ENCODE peak calls at places on chromosome 13, in eight cellular contexts. One of them, this sample, is unnamed. For H3K4me1 and H3K9me3, the result is how much of the 10 kb centered on the place peaks cover.

GRCh38 chr13:34926513-34926912 is 15.6 kb upstream of the NBEA start:
- DNase-seq in effector memory CD4-positive, alpha-beta T cell: no peak
- DNase-seq in cardiac muscle cell: peak
- DNase-seq in right atrium auricular region: no peak
- DNase-seq in K562: no peak
- DNase-seq in heart left ventricle: no peak
- DNase-seq in right lobe of liver: no peak
- DNase-seq in MM.1S: no peak
- DNase-seq in this sample: no peak

GRCh38 chr13:72727417-72728289 is at the start of the genes BORA and MZT1:
- DNase-seq in right lobe of liver: peak
- DNase-seq in heart left ventricle: peak
- DNase-seq in MM.1S: peak
- DNase-seq in effector memory CD4-positive, alpha-beta T cell: peak
- DNase-seq in right atrium auricular region: peak
- DNase-seq in K562: peak
- DNase-seq in cardiac muscle cell: peak
- DNase-seq in this sample: peak

GRCh38 chr13:32051156-32051555 is 19.6 kb downstream of the FRY start:
- DNase-seq in MM.1S: no peak
- DNase-seq in right atrium auricular region: no peak
- DNase-seq in cardiac muscle cell: no peak
- DNase-seq in heart left ventricle: no peak
- DNase-seq in right lobe of liver: no peak
- DNase-seq in K562: no peak
- DNase-seq in effector memory CD4-positive, alpha-beta T cell: no peak
- DNase-seq in this sample: no peak

GRCh38 chr13:33789757-33790156 is 28.2 kb upstream of the RFC3 start:
- DNase-seq in effector memory CD4-positive, alpha-beta T cell: no peak
- DNase-seq in heart left ventricle: no peak
- DNase-seq in right atrium auricular region: no peak
- DNase-seq in MM.1S: no peak
- DNase-seq in cardiac muscle cell: no peak
- DNase-seq in K562: no peak
- DNase-seq in right lobe of liver: no peak
- DNase-seq in this sample: no peak

GRCh38 chr13:50871405-50871804 is 27.9 kb upstream of the DLEU7 start:
- DNase-seq in right atrium auricular region: no peak
- DNase-seq in MM.1S: no peak
- DNase-seq in cardiac muscle cell: no peak
- DNase-seq in heart left ventricle: no peak
- DNase-seq in K562: no peak
- DNase-seq in effector memory CD4-positive, alpha-beta T cell: no peak
- DNase-seq in right lobe of liver: no peak
- DNase-seq in this sample: no peak

GRCh38 chr13:31264146-31264545 is 64.4 kb downstream of the B3GLCT start:
- DNase-seq in right atrium auricular region: no peak
- DNase-seq in heart left ventricle: no peak
- DNase-seq in K562: no peak
- DNase-seq in effector memory CD4-positive, alpha-beta T cell: no peak
- DNase-seq in MM.1S: no peak
- DNase-seq in right lobe of liver: no peak
- DNase-seq in cardiac muscle cell: no peak
- DNase-seq in this sample: no peak

GRCh38 chr13:49429061-49429460 is 14.8 kb downstream of the CAB39L start:
- DNase-seq in effector memory CD4-positive, alpha-beta T cell: no peak
- DNase-seq in heart left ventricle: no peak
- DNase-seq in right lobe of liver: no peak
- DNase-seq in MM.1S: no peak
- DNase-seq in cardiac muscle cell: no peak
- DNase-seq in K562: no peak
- DNase-seq in right atrium auricular region: no peak
- DNase-seq in this sample: no peak

GRCh38 chr13:103525530-103525929 is 459.3 kb upstream of the SLC10A2 start:
- DNase-seq in cardiac muscle cell: no peak
- DNase-seq in effector memory CD4-positive, alpha-beta T cell: no peak
- DNase-seq in MM.1S: no peak
- DNase-seq in right atrium auricular region: no peak
- DNase-seq in K562: no peak
- DNase-seq in heart left ventricle: no peak
- DNase-seq in right lobe of liver: no peak
- DNase-seq in this sample: no peak

GRCh38 chr13:93476175-93476574 is 249.6 kb downstream of the GPC6 start:
- DNase-seq in K562: no peak
- DNase-seq in MM.1S: no peak
- DNase-seq in cardiac muscle cell: no peak
- DNase-seq in heart left ventricle: no peak
- DNase-seq in right lobe of liver: no peak
- DNase-seq in effector memory CD4-positive, alpha-beta T cell: no peak
- DNase-seq in right atrium auricular region: no peak
- DNase-seq in this sample: no peak

GRCh38 chr13:51728972-51729371 is 75.0 kb downstream of the DHRS12 start:
- DNase-seq in right atrium auricular region: no peak
- DNase-seq in K562: no peak
- DNase-seq in right lobe of liver: no peak
- DNase-seq in effector memory CD4-positive, alpha-beta T cell: no peak
- DNase-seq in heart left ventricle: no peak
- DNase-seq in cardiac muscle cell: no peak
- DNase-seq in MM.1S: no peak
- DNase-seq in this sample: no peak

GRCh38 chr13:25169951-25170553 is 2.0 kb downstream of the AMER2 start:
- DNase-seq in cardiac muscle cell: no peak
- DNase-seq in effector memory CD4-positive, alpha-beta T cell: no peak
- DNase-seq in heart left ventricle: no peak
- DNase-seq in K562: no peak
- DNase-seq in right lobe of liver: no peak
- DNase-seq in right atrium auricular region: no peak
- DNase-seq in MM.1S: no peak
- DNase-seq in this sample: no peak

GRCh38 chr13:92745233-92745632 is 481.4 kb upstream of the GPC6 start:
- DNase-seq in MM.1S: no peak
- DNase-seq in heart left ventricle: no peak
- DNase-seq in cardiac muscle cell: no peak
- DNase-seq in K562: no peak
- DNase-seq in effector memory CD4-positive, alpha-beta T cell: no peak
- DNase-seq in right atrium auricular region: no peak
- DNase-seq in right lobe of liver: no peak
- DNase-seq in this sample: no peak

GRCh38 chr13:80022146-80022545 is 318.8 kb downstream of the SPRY2 start:
- DNase-seq in MM.1S: no peak
- DNase-seq in K562: no peak
- DNase-seq in right lobe of liver: no peak
- DNase-seq in right atrium auricular region: no peak
- DNase-seq in effector memory CD4-positive, alpha-beta T cell: no peak
- DNase-seq in heart left ventricle: no peak
- DNase-seq in cardiac muscle cell: peak
- DNase-seq in this sample: no peak

GRCh38 chr13:98202026-98202425 is 25.0 kb upstream of the RNF113B start:
- DNase-seq in effector memory CD4-positive, alpha-beta T cell: no peak
- DNase-seq in heart left ventricle: no peak
- DNase-seq in right lobe of liver: peak
- DNase-seq in cardiac muscle cell: peak
- DNase-seq in MM.1S: no peak
- DNase-seq in K562: no peak
- DNase-seq in right atrium auricular region: no peak
- DNase-seq in this sample: no peak

GRCh38 chr13:70856706-70857105 is 748.5 kb upstream of the KLHL1 start:
- DNase-seq in K562: no peak
- DNase-seq in effector memory CD4-positive, alpha-beta T cell: no peak
- DNase-seq in MM.1S: no peak
- DNase-seq in right atrium auricular region: no peak
- DNase-seq in heart left ventricle: no peak
- DNase-seq in cardiac muscle cell: no peak
- DNase-seq in right lobe of liver: no peak
- DNase-seq in this sample: no peak

GRCh38 chr13:49494645-49495044 is 1.1 kb upstream of the PHF11 start:
- DNase-seq in K562: no peak
- DNase-seq in cardiac muscle cell: no peak
- DNase-seq in right lobe of liver: no peak
- DNase-seq in MM.1S: peak
- DNase-seq in heart left ventricle: no peak
- DNase-seq in effector memory CD4-positive, alpha-beta T cell: no peak
- DNase-seq in right atrium auricular region: no peak
- DNase-seq in this sample: no peak

DNA sequence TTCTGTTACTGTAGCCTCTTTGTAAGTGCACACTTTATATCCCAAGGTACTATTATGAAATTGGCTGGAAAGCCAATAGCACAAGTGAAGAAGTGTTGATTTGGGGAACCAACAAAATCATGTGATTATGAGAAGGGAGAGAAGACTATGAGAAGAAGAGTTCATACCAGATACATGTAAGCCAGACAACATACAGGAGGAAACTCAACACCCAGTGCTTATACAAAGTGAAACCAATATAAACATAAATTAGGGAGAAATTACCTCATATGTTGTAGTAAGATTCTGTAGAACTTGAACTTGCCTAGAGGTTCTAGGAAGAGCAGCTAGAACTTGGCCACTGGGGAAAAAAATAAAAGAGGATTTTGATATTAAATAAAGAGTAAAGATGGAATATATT is 17.4 kb downstream of the CPB2 start:
- DNase-seq in cardiac muscle cell: no peak
- DNase-seq in right lobe of liver: no peak
- DNase-seq in effector memory CD4-positive, alpha-beta T cell: no peak
- DNase-seq in K562: no peak
- DNase-seq in right atrium auricular region: no peak
- DNase-seq in heart left ventricle: no peak
- DNase-seq in MM.1S: no peak
- DNase-seq in this sample: no peak
- H3K4me1 ChIP-seq in cardiac muscle cell: under half
- H3K4me1 ChIP-seq in right lobe of liver: under half
- H3K4me1 ChIP-seq in effector memory CD4-positive, alpha-beta T cell: under half
- H3K4me1 ChIP-seq in K562: under half
- H3K4me1 ChIP-seq in right atrium auricular region: under half
- H3K4me1 ChIP-seq in heart left ventricle: under half
- H3K4me1 ChIP-seq in MM.1S: under half
- H3K4me1 ChIP-seq in this sample: under half

GRCh38 chr13:110874508-110874960 is 40.3 kb downstream of the ANKRD10 start:
- DNase-seq in right atrium auricular region: peak
- DNase-seq in effector memory CD4-positive, alpha-beta T cell: no peak
- DNase-seq in cardiac muscle cell: peak
- DNase-seq in right lobe of liver: peak
- DNase-seq in heart left ventricle: peak
- DNase-seq in MM.1S: peak
- DNase-seq in K562: peak
- DNase-seq in this sample: peak

GRCh38 chr13:110875243-110875642 is 39.6 kb downstream of the ANKRD10 start:
- DNase-seq in cardiac muscle cell: no peak
- DNase-seq in MM.1S: no peak
- DNase-seq in heart left ventricle: no peak
- DNase-seq in right lobe of liver: no peak
- DNase-seq in effector memory CD4-positive, alpha-beta T cell: no peak
- DNase-seq in K562: peak
- DNase-seq in right atrium auricular region: no peak
- DNase-seq in this sample: no peak

GRCh38 chr13:110872768-110873638 is 41.9 kb downstream of the ANKRD10 start:
- DNase-seq in cardiac muscle cell: no peak
- DNase-seq in MM.1S: no peak
- DNase-seq in right atrium auricular region: no peak
- DNase-seq in right lobe of liver: no peak
- DNase-seq in heart left ventricle: peak
- DNase-seq in K562: no peak
- DNase-seq in effector memory CD4-positive, alpha-beta T cell: no peak
- DNase-seq in this sample: no peak

GRCh38 chr13:110872034-110872767 is 42.7 kb downstream of the ANKRD10 start:
- DNase-seq in cardiac muscle cell: no peak
- DNase-seq in right atrium auricular region: no peak
- DNase-seq in heart left ventricle: peak
- DNase-seq in K562: peak
- DNase-seq in effector memory CD4-positive, alpha-beta T cell: no peak
- DNase-seq in right lobe of liver: no peak
- DNase-seq in MM.1S: no peak
- DNase-seq in this sample: no peak

GRCh38 chr13:110873639-110874507 is 41.0 kb downstream of the ANKRD10 start:
- DNase-seq in right lobe of liver: no peak
- DNase-seq in K562: no peak
- DNase-seq in effector memory CD4-positive, alpha-beta T cell: no peak
- DNase-seq in MM.1S: no peak
- DNase-seq in cardiac muscle cell: no peak
- DNase-seq in heart left ventricle: no peak
- DNase-seq in right atrium auricular region: no peak
- DNase-seq in this sample: no peak
- H3K4me3 ChIP-seq in right lobe of liver: no peak
- H3K4me3 ChIP-seq in K562: peak
- H3K4me3 ChIP-seq in effector memory CD4-positive, alpha-beta T cell: peak
- H3K4me3 ChIP-seq in MM.1S: peak
- H3K4me3 ChIP-seq in cardiac muscle cell: peak
- H3K4me3 ChIP-seq in heart left ventricle: peak
- H3K4me3 ChIP-seq in right atrium auricular region: peak
- H3K4me3 ChIP-seq in this sample: peak

GRCh38 chr13:36480726-36481485 is 48.6 kb downstream of the CCNA1 start:
- DNase-seq in right lobe of liver: no peak
- DNase-seq in MM.1S: no peak
- DNase-seq in heart left ventricle: no peak
- DNase-seq in right atrium auricular region: no peak
- DNase-seq in K562: no peak
- DNase-seq in cardiac muscle cell: no peak
- DNase-seq in effector memory CD4-positive, alpha-beta T cell: no peak
- DNase-seq in this sample: no peak
- H3K9me3 ChIP-seq in right lobe of liver: under half
- H3K9me3 ChIP-seq in MM.1S: under half
- H3K9me3 ChIP-seq in heart left ventricle: under half
- H3K9me3 ChIP-seq in right atrium auricular region: under half
- H3K9me3 ChIP-seq in K562: under half
- H3K9me3 ChIP-seq in cardiac muscle cell: under half
- H3K9me3 ChIP-seq in effector memory CD4-positive, alpha-beta T cell: under half
- H3K9me3 ChIP-seq in this sample: under half

GRCh38 chr13:27349458-27349857 is 75.0 kb upstream of the GTF3A start:
- DNase-seq in MM.1S: no peak
- DNase-seq in effector memory CD4-positive, alpha-beta T cell: no peak
- DNase-seq in heart left ventricle: no peak
- DNase-seq in right lobe of liver: no peak
- DNase-seq in right atrium auricular region: no peak
- DNase-seq in cardiac muscle cell: no peak
- DNase-seq in K562: no peak
- DNase-seq in this sample: no peak
- H3K4me1 ChIP-seq in MM.1S: under half
- H3K4me1 ChIP-seq in effector memory CD4-positive, alpha-beta T cell: under half
- H3K4me1 ChIP-seq in heart left ventricle: under half
- H3K4me1 ChIP-seq in right lobe of liver: under half
- H3K4me1 ChIP-seq in right atrium auricular region: under half
- H3K4me1 ChIP-seq in cardiac muscle cell: under half
- H3K4me1 ChIP-seq in K562: under half
- H3K4me1 ChIP-seq in this sample: under half